ENCODE peak calls at places on chromosomes 3 and 15, in eight cellular contexts. One of them, this sample, is unnamed.

GRCh38 chr15:32824777-32825176 is 107.0 kb downstream of the GREM1 start:
- ATAC-seq in effector memory CD8-positive, alpha-beta T cell: no peak
- ATAC-seq in WTC11: no peak
- ATAC-seq in activated T-cell treated with anti-CD3 and anti-CD28 coated beads, Interleukin-2, amount 50 U/mL, for 4 hours: no peak
- ATAC-seq in RWPE2: peak
- ATAC-seq in upper lobe of right lung: no peak
- ATAC-seq in left lobe of liver: no peak
- ATAC-seq in SK-N-SH treated with all-trans-retinoic acid at 6 μM for 48 hours: peak
- ATAC-seq in this sample: no peak

GRCh38 chr3:16329792-16330061 is 64.7 kb downstream of the OXNAD1 start:
- ATAC-seq in effector memory CD8-positive, alpha-beta T cell: no peak
- ATAC-seq in upper lobe of right lung: no peak
- ATAC-seq in WTC11: peak
- ATAC-seq in RWPE2: no peak
- ATAC-seq in SK-N-SH treated with all-trans-retinoic acid at 6 μM for 48 hours: no peak
- ATAC-seq in left lobe of liver: peak
- ATAC-seq in activated T-cell treated with anti-CD3 and anti-CD28 coated beads, Interleukin-2, amount 50 U/mL, for 4 hours: no peak
- ATAC-seq in this sample: no peak

GRCh38 chr3:99529265-99529664 is 109.1 kb upstream of the COL8A1 start:
- ATAC-seq in left lobe of liver: no peak
- ATAC-seq in activated T-cell treated with anti-CD3 and anti-CD28 coated beads, Interleukin-2, amount 50 U/mL, for 4 hours: no peak
- ATAC-seq in SK-N-SH treated with all-trans-retinoic acid at 6 μM for 48 hours: no peak
- ATAC-seq in upper lobe of right lung: no peak
- ATAC-seq in WTC11: no peak
- ATAC-seq in RWPE2: no peak
- ATAC-seq in effector memory CD8-positive, alpha-beta T cell: no peak
- ATAC-seq in this sample: no peak

GRCh38 chr3:62758296-62759066 is 116.7 kb downstream of the CADPS start:
- ATAC-seq in upper lobe of right lung: no peak
- ATAC-seq in activated T-cell treated with anti-CD3 and anti-CD28 coated beads, Interleukin-2, amount 50 U/mL, for 4 hours: no peak
- ATAC-seq in RWPE2: no peak
- ATAC-seq in effector memory CD8-positive, alpha-beta T cell: no peak
- ATAC-seq in WTC11: no peak
- ATAC-seq in SK-N-SH treated with all-trans-retinoic acid at 6 μM for 48 hours: peak
- ATAC-seq in left lobe of liver: no peak
- ATAC-seq in this sample: no peak

GRCh38 chr3:119560160-119560559 is 746 bp upstream of the CD80 start:
- ATAC-seq in SK-N-SH treated with all-trans-retinoic acid at 6 μM for 48 hours: no peak
- ATAC-seq in effector memory CD8-positive, alpha-beta T cell: no peak
- ATAC-seq in left lobe of liver: no peak
- ATAC-seq in activated T-cell treated with anti-CD3 and anti-CD28 coated beads, Interleukin-2, amount 50 U/mL, for 4 hours: no peak
- ATAC-seq in upper lobe of right lung: no peak
- ATAC-seq in WTC11: no peak
- ATAC-seq in RWPE2: no peak
- ATAC-seq in this sample: no peak

GRCh38 chr3:133757701-133758319 is 11.6 kb downstream of the TF start:
- ATAC-seq in WTC11: no peak
- ATAC-seq in RWPE2: no peak
- ATAC-seq in SK-N-SH treated with all-trans-retinoic acid at 6 μM for 48 hours: no peak
- ATAC-seq in activated T-cell treated with anti-CD3 and anti-CD28 coated beads, Interleukin-2, amount 50 U/mL, for 4 hours: no peak
- ATAC-seq in left lobe of liver: no peak
- ATAC-seq in upper lobe of right lung: no peak
- ATAC-seq in effector memory CD8-positive, alpha-beta T cell: no peak
- ATAC-seq in this sample: no peak

GRCh38 chr3:87791248-87792027 is 267.4 kb downstream of the CGGBP1 start:
- ATAC-seq in SK-N-SH treated with all-trans-retinoic acid at 6 μM for 48 hours: no peak
- ATAC-seq in left lobe of liver: no peak
- ATAC-seq in effector memory CD8-positive, alpha-beta T cell: no peak
- ATAC-seq in RWPE2: no peak
- ATAC-seq in WTC11: no peak
- ATAC-seq in activated T-cell treated with anti-CD3 and anti-CD28 coated beads, Interleukin-2, amount 50 U/mL, for 4 hours: no peak
- ATAC-seq in upper lobe of right lung: no peak
- ATAC-seq in this sample: no peak

GRCh38 chr3:54696313-54696712 is 231.5 kb downstream of the LRTM1 start:
- ATAC-seq in RWPE2: peak
- ATAC-seq in upper lobe of right lung: no peak
- ATAC-seq in SK-N-SH treated with all-trans-retinoic acid at 6 μM for 48 hours: no peak
- ATAC-seq in effector memory CD8-positive, alpha-beta T cell: no peak
- ATAC-seq in activated T-cell treated with anti-CD3 and anti-CD28 coated beads, Interleukin-2, amount 50 U/mL, for 4 hours: no peak
- ATAC-seq in WTC11: no peak
- ATAC-seq in left lobe of liver: no peak
- ATAC-seq in this sample: no peak

GRCh38 chr15:85595804-85596536 is 198.8 kb downstream of the KLHL25 start:
- ATAC-seq in SK-N-SH treated with all-trans-retinoic acid at 6 μM for 48 hours: no peak
- ATAC-seq in WTC11: no peak
- ATAC-seq in activated T-cell treated with anti-CD3 and anti-CD28 coated beads, Interleukin-2, amount 50 U/mL, for 4 hours: peak
- ATAC-seq in RWPE2: peak
- ATAC-seq in left lobe of liver: no peak
- ATAC-seq in upper lobe of right lung: no peak
- ATAC-seq in effector memory CD8-positive, alpha-beta T cell: no peak
- ATAC-seq in this sample: peak

GRCh38 chr15:31457631-31458526 is 131.2 kb downstream of the KLF13 start:
- ATAC-seq in left lobe of liver: no peak
- ATAC-seq in WTC11: peak
- ATAC-seq in SK-N-SH treated with all-trans-retinoic acid at 6 μM for 48 hours: no peak
- ATAC-seq in RWPE2: peak
- ATAC-seq in upper lobe of right lung: peak
- ATAC-seq in activated T-cell treated with anti-CD3 and anti-CD28 coated beads, Interleukin-2, amount 50 U/mL, for 4 hours: no peak
- ATAC-seq in effector memory CD8-positive, alpha-beta T cell: no peak
- ATAC-seq in this sample: peak

This sample was measured in esophagus mucosa.